ENCODE peak calls at places on chromosomes 5 and 9, in six cellular contexts. X is SK-MEL-5, W is AG09319, I is HEK293T, O is Daoy, Q is T-helper 1 cell. K is an unnamed sample.
A peak's percentile ranks its signal among the peaks of the same experiment; 100 is the strongest.

GRCh38 chr9:123749580-123750202 is 180.2 kb downstream of the DENND1A start:
- DNase-seq in Q (no peak), X (peak; percentile 36), O (peak; percentile 30), I (peak; percentile 18), W (no peak), K (peak; percentile 60)

GRCh38 chr9:135343136-135343535 is 136.4 kb upstream of the PPP1R26 start:
- DNase-seq in O (no peak), W (no peak), I (no peak), X (no peak), Q (no peak), K (no peak)

GRCh38 chr9:71984388-71985069 is 73.1 kb downstream of the C9orf85 start:
- DNase-seq in W (peak; percentile 14), Q (no peak), X (no peak), O (peak; percentile 55), I (no peak), K (no peak)

GRCh38 chr5:41510176-41510831 is at the start of gene PLCXD3:
- DNase-seq in X (peak; percentile 20), Q (no peak), W (no peak), O (no peak), I (no peak), K (no peak)

GRCh38 chr5:78025540-78025939 is 249.4 kb upstream of the TBCA start:
- DNase-seq in X (no peak), I (no peak), O (no peak), Q (no peak), W (no peak), K (no peak)

GRCh38 chr9:105114956-105115728 is 129.3 kb upstream of the SLC44A1 start:
- DNase-seq in X (no peak), I (no peak), W (no peak), Q (no peak), O (peak; percentile 47), K (no peak)

GRCh38 chr9:10873999-10874398 is 261.2 kb upstream of the PTPRD start:
- DNase-seq in I (no peak), X (no peak), Q (no peak), W (no peak), O (no peak), K (no peak)

GRCh38 chr9:136189394-136190236 is 15.3 kb downstream of the LHX3 start:
- DNase-seq in I (no peak), W (no peak), X (no peak), Q (no peak), O (no peak), K (no peak)

GRCh38 chr5:90909091-90909503 is 350.5 kb downstream of the ADGRV1 start:
- DNase-seq in Q (no peak), W (peak; percentile 32), I (no peak), X (no peak), O (no peak), K (no peak)

GRCh38 chr9:79977510-79978197 is 405.9 kb downstream of the TLE4 start:
- DNase-seq in W (no peak), O (peak; percentile 21), X (no peak), Q (no peak), I (no peak), K (no peak)

GRCh38 chr5:11181940-11182339 is 420.9 kb upstream of the DAP start:
- DNase-seq in Q (no peak), X (no peak), W (no peak), I (no peak), O (no peak), K (no peak)

GRCh38 chr5:170069512-170069911 is 36.2 kb upstream of the FOXI1 start:
- DNase-seq in X (no peak), O (no peak), W (no peak), Q (no peak), I (no peak), K (no peak)